ENCODE peak calls at places on chromosomes 3 and 15, in seven cellular contexts. G, X, I, D, N, Z and S are unnamed samples. For H4K20me1 and H3K4me1, the result is how much of the 10 kb centered on the place peaks cover.

GRCh38 chr15:34850121-34850520 is 54.8 kb upstream of the ACTC1 start:
- DNase-seq in G (no peak), X (no peak), I (no peak), D (no peak), N (peak), Z (no peak), S (no peak)

GRCh38 chr3:101253429-101253828 is 66.9 kb downstream of the IMPG2 start:
- DNase-seq in G (no peak), X (no peak), I (no peak), D (no peak), N (no peak), Z (no peak), S (no peak)

GRCh38 chr3:170914690-170915089 is 6.3 kb upstream of the EIF5A2 start:
- DNase-seq in G (no peak), X (no peak), I (peak), D (peak), N (no peak), Z (no peak), S (no peak)

GRCh38 chr3:192237992-192238608 is 489.2 kb downstream of the FGF12 start:
- DNase-seq in G (no peak), X (no peak), I (no peak), D (no peak), N (no peak), Z (no peak), S (no peak)

GRCh38 chr15:43150171-43150929 is 17.0 kb downstream of the TMEM62 start:
- DNase-seq in G (peak), X (peak), I (peak), D (peak), N (no peak), Z (no peak), S (peak)

GRCh38 chr3:5004319-5005152 is 25.3 kb downstream of the BHLHE40 start:
- DNase-seq in G (peak), X (no peak), I (no peak), D (no peak), N (no peak), Z (no peak), S (no peak)

GRCh38 chr3:149273096-149273751 is 51.6 kb upstream of the CP start:
- DNase-seq in G (peak), X (peak), I (peak), D (peak), N (peak), Z (peak), S (peak)

GRCh38 chr15:33195283-33195682 is 769 bp upstream of the FMN1 start:
- DNase-seq in G (no peak), X (no peak), I (no peak), D (no peak), N (no peak), Z (no peak), S (no peak)

GRCh38 chr15:27648359-27648758 is 450.8 kb downstream of the OCA2 start:
- DNase-seq in G (no peak), X (no peak), I (no peak), D (no peak), N (no peak), Z (no peak), S (no peak)

GRCh38 chr15:26882112-26882511 is 15.2 kb downstream of the GABRA5 start:
- DNase-seq in G (no peak), X (no peak), I (no peak), D (no peak), N (no peak), Z (no peak), S (no peak)

GRCh38 chr3:121126378-121127035 is 218.5 kb downstream of the STXBP5L start:
- DNase-seq in G (no peak), X (no peak), I (no peak), D (no peak), N (no peak), Z (no peak), S (no peak)

GRCh38 chr3:125683067-125683844 is 88.0 kb upstream of the OSBPL11 start:
- DNase-seq in G (no peak), X (no peak), I (no peak), D (no peak), N (no peak), Z (no peak), S (no peak)

GRCh38 chr3:129824926-129825541 is 68.5 kb downstream of the TMCC1 start:
- DNase-seq in G (peak), X (peak), I (peak), D (peak), N (peak), Z (peak), S (no peak)

GRCh38 chr3:132317229-132317948 is at the start of gene ACP3:
- DNase-seq in G (peak), X (peak), I (peak), D (peak), N (peak), Z (no peak), S (no peak)

GRCh38 chr3:125375950-125376679 is 990 bp upstream of the ZNF148 start:
- DNase-seq in G (peak), X (peak), I (peak), D (peak), N (peak), Z (peak), S (no peak)

GRCh38 chr15:36756707-36757106 is 177.3 kb downstream of the CDIN1 start:
- DNase-seq in G (no peak), X (no peak), I (no peak), D (no peak), N (no peak), Z (no peak), S (no peak)

GRCh38 chr3:108088697-108089096 is 2.1 kb downstream of the CD47 start:
- DNase-seq in G (peak), X (peak), I (peak), D (peak), N (no peak), Z (no peak), S (no peak)

GRCh38 chr3:175266478-175266877 is 407.3 kb downstream of the NAALADL2 start:
- DNase-seq in G (peak), X (peak), I (peak), D (peak), N (no peak), Z (no peak), S (no peak)

GRCh38 chr3:101701696-101702634 is 15.4 kb upstream of the RPL24 start:
- DNase-seq in G (no peak), X (no peak), I (no peak), D (no peak), N (no peak), Z (no peak), S (no peak)

GRCh38 chr3:80087769-80088168 is 320.0 kb upstream of the ROBO1 start:
- DNase-seq in G (peak), X (peak), I (peak), D (peak), N (no peak), Z (no peak), S (no peak)

GRCh38 chr3:60998855-60999254 is 252.4 kb downstream of the FHIT start:
- DNase-seq in G (no peak), X (peak), I (no peak), D (no peak), N (no peak), Z (no peak), S (no peak)

GRCh38 chr15:48856947-48857346 is 21.0 kb upstream of the EID1 start:
- DNase-seq in G (no peak), X (peak), I (peak), D (peak), N (no peak), Z (no peak), S (no peak)

GRCh38 chr15:63056843-63057242 is 14.3 kb downstream of the TPM1 start:
- DNase-seq in G (no peak), X (peak), I (peak), D (peak), N (no peak), Z (no peak), S (no peak)

GRCh38 chr3:158479051-158479450 is 91.9 kb upstream of the MLF1 start:
- DNase-seq in G (no peak), X (no peak), I (no peak), D (no peak), N (no peak), Z (no peak), S (no peak)

GRCh38 chr3:195219351-195220045 is 51.5 kb downstream of the XXYLT1 start:
- DNase-seq in G (no peak), X (no peak), I (no peak), D (no peak), N (no peak), Z (no peak), S (no peak)

GRCh38 chr3:137525471-137525870 is 238.6 kb upstream of the SOX14 start:
- DNase-seq in G (no peak), X (no peak), I (no peak), D (no peak), N (no peak), Z (no peak), S (no peak)

GRCh38 chr3:102936511-102936910 is 501.7 kb downstream of the ZPLD1 start:
- DNase-seq in G (no peak), X (peak), I (no peak), D (no peak), N (no peak), Z (no peak), S (no peak)

GRCh38 chr3:127082066-127082465 is 99.2 kb downstream of the PLXNA1 start:
- DNase-seq in G (no peak), X (no peak), I (no peak), D (no peak), N (no peak), Z (no peak), S (peak)

GRCh38 chr3:101133638-101134037 is 140.4 kb upstream of the ABI3BP start:
- DNase-seq in G (no peak), X (no peak), I (no peak), D (no peak), N (no peak), Z (no peak), S (no peak)

GRCh38 chr3:51621091-51621892 is 49.8 kb upstream of the TEX264 start:
- DNase-seq in G (peak), X (peak), I (peak), D (peak), N (no peak), Z (peak), S (no peak)

GRCh38 chr3:51622402-51622801 is 48.6 kb upstream of the TEX264 start:
- DNase-seq in G (peak), X (peak), I (peak), D (peak), N (no peak), Z (no peak), S (no peak)

GRCh38 chr3:51619983-51620382 is 51.1 kb upstream of the TEX264 start:
- DNase-seq in G (no peak), X (no peak), I (no peak), D (no peak), N (no peak), Z (no peak), S (no peak)

GRCh38 chr3:51622868-51623267 is 48.2 kb upstream of the TEX264 start:
- DNase-seq in G (no peak), X (peak), I (peak), D (peak), N (peak), Z (no peak), S (no peak)

DNA sequence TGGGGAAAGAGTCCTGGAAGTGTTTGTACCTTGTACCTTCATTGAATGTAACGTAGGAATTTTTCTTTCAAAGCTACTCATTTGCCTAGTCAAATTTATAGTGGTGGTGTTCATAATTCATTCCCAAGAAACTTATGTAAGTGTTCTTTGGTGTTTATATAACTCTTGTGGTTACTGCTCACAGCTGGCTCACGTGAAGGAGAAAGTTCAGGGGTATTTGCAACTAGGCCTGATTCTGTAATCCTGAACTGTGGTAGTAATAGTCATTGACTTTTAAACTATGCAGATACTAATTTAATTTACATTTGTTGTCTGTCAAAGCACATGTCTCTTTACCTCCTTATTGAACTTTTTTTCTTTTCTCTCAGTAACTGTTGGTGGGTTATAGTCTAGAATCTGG is 50.5 kb upstream of the TEX264 start:
- DNase-seq in G (peak), X (peak), I (peak), D (peak), N (no peak), Z (peak), S (no peak)
- H4K20me1 ChIP-seq in G (under half), X (under half), I (under half), D (under half), N (under half), Z (under half), S (under half)

GRCh38 chr3:69292959-69293574 is 92.8 kb downstream of the FRMD4B start:
- DNase-seq in G (no peak), X (no peak), I (no peak), D (no peak), N (no peak), Z (no peak), S (no peak)
- H3K4me1 ChIP-seq in G (under half), X (under half), I (under half), D (under half), N (under half), Z (under half), S (under half)

GRCh38 chr15:85472349-85472748 is 91.9 kb downstream of the AKAP13 start:
- DNase-seq in G (no peak), X (no peak), I (no peak), D (no peak), N (no peak), Z (no peak), S (no peak)
- H4K20me1 ChIP-seq in G (under half), X (under half), I (under half), D (under half), N (under half), Z (under half), S (under half)

DNA sequence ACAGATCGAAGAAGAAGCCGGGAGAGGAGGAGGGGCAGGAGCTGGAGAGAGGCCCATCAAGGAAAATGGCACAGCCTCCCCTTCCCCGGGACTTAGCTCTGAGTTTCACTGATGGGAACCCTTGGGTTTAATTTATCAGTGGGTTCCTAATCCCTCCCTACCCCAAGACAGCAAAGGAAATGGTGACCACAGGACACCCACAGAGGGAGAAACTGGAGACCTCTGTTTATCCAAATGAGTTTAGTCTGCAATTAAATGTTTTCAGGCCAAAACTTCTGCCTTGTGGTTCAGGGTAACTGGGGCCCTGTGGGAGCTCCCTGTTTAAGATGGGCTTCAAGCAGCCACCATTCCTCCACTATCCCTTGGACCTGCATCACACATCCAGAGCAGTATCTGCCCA is 190.8 kb upstream of the TOPAZ1 start:
- DNase-seq in G (no peak), X (no peak), I (no peak), D (no peak), N (no peak), Z (no peak), S (no peak)
- H3K4me1 ChIP-seq in G (under half), X (under half), I (under half), D (under half), N (under half), Z (under half), S (under half)

DNA sequence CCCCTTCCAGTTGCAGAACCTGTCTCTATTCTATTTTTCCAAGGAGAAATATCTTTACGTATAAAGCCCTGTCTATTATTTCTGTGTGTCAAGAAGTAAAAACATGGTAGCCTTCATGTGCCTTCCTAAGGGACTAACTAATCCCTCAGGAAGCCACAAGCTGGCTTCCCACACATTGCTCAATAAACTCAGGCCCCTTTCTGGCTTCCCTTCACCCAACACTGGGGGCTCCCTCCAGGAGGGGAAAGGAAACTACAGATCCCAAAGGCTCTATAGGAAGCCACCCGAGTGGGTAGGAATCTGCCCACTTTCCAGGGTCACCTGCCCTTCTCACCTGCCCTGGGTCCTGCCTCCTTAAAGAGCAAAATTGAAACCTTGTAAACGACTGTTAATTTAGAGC is 4.6 kb downstream of the TLE3 start:
- DNase-seq in G (no peak), X (peak), I (no peak), D (no peak), N (no peak), Z (peak), S (peak)
- H4K20me1 ChIP-seq in G (under half), X (under half), I (half or more), D (under half), N (under half), Z (half or more), S (half or more)

GRCh38 chr3:37892917-37893595 is 31.4 kb downstream of the CTDSPL start:
- DNase-seq in G (no peak), X (peak), I (peak), D (peak), N (peak), Z (peak), S (no peak)
- H3K4me1 ChIP-seq in G (under half), X (under half), I (under half), D (under half), N (under half), Z (half or more), S (under half)

GRCh38 chr3:177122183-177122856 is 75.0 kb downstream of the TBL1XR1 start:
- DNase-seq in G (no peak), X (no peak), I (no peak), D (no peak), N (no peak), Z (no peak), S (no peak)
- H4K20me1 ChIP-seq in G (under half), X (under half), I (half or more), D (under half), N (half or more), Z (half or more), S (under half)

GRCh38 chr3:35666893-35667292 is 27.6 kb downstream of the ARPP21 start:
- DNase-seq in G (no peak), X (no peak), I (no peak), D (no peak), N (no peak), Z (no peak), S (no peak)
- H3K4me1 ChIP-seq in G (under half), X (under half), I (under half), D (under half), N (under half), Z (under half), S (under half)

DNA sequence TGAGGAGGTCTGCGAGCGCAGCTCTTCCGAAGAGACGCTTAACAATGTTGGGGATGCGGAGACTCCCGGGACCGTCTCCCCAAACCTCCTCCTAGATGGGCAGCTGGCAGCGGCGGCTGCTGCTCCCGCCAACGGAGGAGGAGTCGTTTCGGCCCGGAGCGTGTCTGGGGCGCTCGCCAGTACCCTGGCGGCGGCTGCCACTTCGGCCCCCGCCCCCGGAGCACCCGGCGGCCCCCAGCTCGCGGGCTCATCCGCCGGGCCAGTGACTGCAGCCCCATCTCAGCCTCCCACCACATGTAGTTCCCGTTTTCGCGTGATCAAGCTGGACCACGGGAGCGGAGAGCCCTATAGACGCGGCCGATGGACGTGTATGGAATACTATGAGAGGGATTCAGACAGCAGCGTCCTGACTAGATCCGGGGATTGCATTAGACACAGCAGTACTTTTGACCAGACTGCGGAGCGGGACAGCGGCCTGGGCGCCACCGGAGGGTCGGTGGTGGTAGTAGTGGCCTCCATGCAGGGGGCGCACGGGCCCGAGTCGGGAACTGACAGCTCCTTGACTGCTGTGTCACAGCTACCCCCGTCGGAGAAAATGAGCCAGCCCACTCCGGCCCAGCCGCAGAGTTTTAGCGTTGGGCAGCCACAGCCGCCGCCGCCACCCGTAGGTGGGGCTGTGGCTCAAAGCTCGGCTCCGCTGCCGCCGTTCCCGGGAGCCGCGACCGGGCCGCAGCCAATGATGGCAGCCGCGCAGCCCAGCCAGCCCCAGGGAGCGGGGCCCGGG is 1.6 kb downstream of the TSC22D2 start:
- DNase-seq in G (peak), X (peak), I (peak), D (peak), N (peak), Z (peak), S (peak)
- H4K20me1 ChIP-seq in G (under half), X (under half), I (half or more), D (under half), N (half or more), Z (half or more), S (half or more)